ENCODE peak calls at places on chromosomes 3 and 15, in eight cellular contexts. U, N, L, B, V, Y, A and S are unnamed samples.

GRCh38 chr15:83846847-83847246 is 192.9 kb downstream of the ADAMTSL3 start:
- DNase-seq in U (no peak), N (no peak), L (peak; percentile 28), B (no peak), V (peak; percentile 94), Y (peak; percentile 94), A (peak; percentile 98), S (no peak)

GRCh38 chr15:85474700-85475316 is 94.4 kb downstream of the AKAP13 start:
- DNase-seq in U (no peak), N (no peak), L (peak; percentile 64), B (no peak), V (no peak), Y (no peak), A (no peak), S (no peak)

GRCh38 chr3:119308355-119308754 is 14.2 kb downstream of the ARHGAP31 start:
- DNase-seq in U (no peak), N (no peak), L (no peak), B (no peak), V (peak; percentile 25), Y (no peak), A (no peak), S (no peak)

GRCh38 chr15:42461261-42461660 is 29.7 kb downstream of the ZNF106 start:
- DNase-seq in U (no peak), N (no peak), L (no peak), B (no peak), V (no peak), Y (no peak), A (no peak), S (no peak)

GRCh38 chr3:119343719-119344118 is 49.5 kb downstream of the ARHGAP31 start:
- DNase-seq in U (no peak), N (no peak), L (no peak), B (no peak), V (no peak), Y (no peak), A (no peak), S (no peak)

GRCh38 chr3:133754455-133754854 is 8.3 kb downstream of the TF start:
- DNase-seq in U (no peak), N (no peak), L (peak; percentile 2), B (no peak), V (no peak), Y (no peak), A (no peak), S (no peak)

GRCh38 chr3:31251083-31251482 is 281.6 kb upstream of the STT3B start:
- DNase-seq in U (no peak), N (no peak), L (no peak), B (no peak), V (no peak), Y (no peak), A (no peak), S (no peak)

GRCh38 chr3:27311400-27311799 is 57.8 kb downstream of the NEK10 start:
- DNase-seq in U (no peak), N (no peak), L (peak; percentile 89), B (peak; percentile 60), V (peak; percentile 96), Y (peak; percentile 54), A (peak; percentile 94), S (no peak)

GRCh38 chr3:147702499-147702898 is 293.3 kb downstream of the ZIC1 start:
- DNase-seq in U (no peak), N (no peak), L (no peak), B (no peak), V (no peak), Y (peak; percentile 10), A (no peak), S (no peak)

GRCh38 chr3:172171396-172172075 is 132.2 kb downstream of the FNDC3B start:
- DNase-seq in U (no peak), N (no peak), L (no peak), B (no peak), V (no peak), Y (peak; percentile 52), A (no peak), S (no peak)

GRCh38 chr3:197394464-197395321 is 96.3 kb upstream of the DLG1 start:
- DNase-seq in U (peak; percentile 38), N (no peak), L (peak; percentile 100), B (no peak), V (peak; percentile 99), Y (peak; percentile 98), A (peak; percentile 97), S (no peak)

GRCh38 chr3:122946185-122946584 is 81.4 kb downstream of the SEMA5B start:
- DNase-seq in U (no peak), N (no peak), L (no peak), B (no peak), V (no peak), Y (no peak), A (no peak), S (no peak)

GRCh38 chr15:101187820-101188516 is 63.9 kb downstream of the CHSY1 start:
- DNase-seq in U (no peak), N (no peak), L (no peak), B (no peak), V (peak; percentile 99), Y (peak; percentile 95), A (peak; percentile 81), S (no peak)

GRCh38 chr3:173529062-173529711 is 131.6 kb downstream of the NLGN1 start:
- DNase-seq in U (no peak), N (no peak), L (peak; percentile 29), B (no peak), V (peak; percentile 4), Y (peak; percentile 8), A (peak; percentile 6), S (peak; percentile 9)

GRCh38 chr3:40191850-40192448 is 117.6 kb upstream of the EIF1B start:
- DNase-seq in U (peak; percentile 66), N (no peak), L (peak; percentile 52), B (peak; percentile 40), V (peak; percentile 51), Y (peak; percentile 69), A (peak; percentile 79), S (peak; percentile 57)

GRCh38 chr15:51401872-51402517 is 60.5 kb downstream of the GLDN start:
- DNase-seq in U (peak; percentile 36), N (peak; percentile 54), L (peak; percentile 25), B (peak; percentile 80), V (peak; percentile 26), Y (peak; percentile 62), A (peak; percentile 65), S (no peak)

GRCh38 chr3:148958681-148959080 is 32.7 kb upstream of the GYG1 start:
- DNase-seq in U (no peak), N (no peak), L (no peak), B (no peak), V (no peak), Y (no peak), A (no peak), S (no peak)

GRCh38 chr3:148957586-148957985 is 33.8 kb upstream of the GYG1 start:
- DNase-seq in U (no peak), N (no peak), L (no peak), B (no peak), V (no peak), Y (peak; percentile 27), A (peak; percentile 43), S (no peak)

GRCh38 chr3:148962513-148962912 is 28.8 kb upstream of the GYG1 start:
- DNase-seq in U (no peak), N (no peak), L (peak; percentile 78), B (peak; percentile 40), V (peak; percentile 88), Y (peak; percentile 93), A (peak; percentile 86), S (no peak)
- TF ChIP-seq CTCF in U (no peak), N (no peak), L (peak; percentile 20), B (peak; percentile 26), V (peak; percentile 54), Y (peak; percentile 50), A (peak; percentile 54), S (no peak)

GRCh38 chr15:29656636-29657475 is 165.4 kb downstream of the TJP1 start:
- DNase-seq in U (no peak), N (no peak), L (no peak), B (peak; percentile 52), V (no peak), Y (peak; percentile 43), A (peak; percentile 26), S (no peak)
- TF ChIP-seq CTCF in U (no peak), N (no peak), L (no peak), B (peak; percentile 48), V (no peak), Y (no peak), A (peak; percentile 18), S (no peak)

GRCh38 chr3:188202358-188203138 is 48.6 kb downstream of the LPP start:
- DNase-seq in U (no peak), N (no peak), L (no peak), B (peak; percentile 29), V (no peak), Y (no peak), A (no peak), S (no peak)
- TF ChIP-seq CTCF in U (no peak), N (no peak), L (no peak), B (no peak), V (no peak), Y (no peak), A (no peak), S (no peak)

GRCh38 chr15:47717036-47717611 is at the start of gene SEMA6D:
- DNase-seq in U (peak; percentile 45), N (peak; percentile 57), L (peak; percentile 50), B (peak; percentile 15), V (peak; percentile 85), Y (peak; percentile 79), A (peak; percentile 77), S (peak; percentile 33)
- TF ChIP-seq CTCF in U (peak; percentile 32), N (peak; percentile 30), L (peak; percentile 32), B (no peak), V (peak; percentile 51), Y (peak; percentile 28), A (peak; percentile 24), S (no peak)

GRCh38 chr3:126487151-126487771 is 11.6 kb upstream of the ZXDC start:
- DNase-seq in U (no peak), N (no peak), L (peak; percentile 58), B (no peak), V (no peak), Y (peak; percentile 21), A (peak; percentile 14), S (no peak)
- TF ChIP-seq CTCF in U (no peak), N (no peak), L (no peak), B (no peak), V (no peak), Y (peak; percentile 12), A (peak; percentile 25), S (no peak)

DNA sequence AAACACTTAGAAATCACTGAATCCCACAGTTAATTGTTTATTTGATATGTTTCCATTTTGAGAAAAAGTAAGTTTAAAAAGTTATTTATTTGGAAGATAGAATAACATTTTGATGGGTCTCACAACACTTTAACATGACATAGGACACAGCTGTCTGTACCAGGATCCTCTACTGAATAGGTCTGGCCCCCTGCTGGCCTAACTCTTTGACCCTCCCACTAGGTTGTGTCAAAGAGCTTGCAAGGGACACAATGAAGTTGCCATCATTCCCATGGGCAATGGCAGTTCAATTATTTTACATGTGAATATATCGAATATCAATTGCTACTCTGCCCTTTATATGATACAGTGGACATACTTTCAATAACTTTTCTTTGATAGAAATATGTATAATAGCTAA is 138.9 kb downstream of the EPHA3 start:
- DNase-seq in U (no peak), N (no peak), L (no peak), B (no peak), V (no peak), Y (no peak), A (no peak), S (no peak)
- TF ChIP-seq CTCF in U (no peak), N (no peak), L (no peak), B (no peak), V (no peak), Y (no peak), A (peak; percentile 12), S (no peak)